ENCODE peak calls at places on chromosomes 5 and 9, in ten cellular contexts. K, U, L, E, M, T, V, I, A and Q are unnamed samples.

GRCh38 chr5:73352789-73353188 is 95.8 kb downstream of the FOXD1 start:
- DNase-seq in M (no peak), E (no peak), K (no peak), V (no peak), A (no peak), U (no peak), I (no peak), L (no peak), T (no peak), Q (no peak)

GRCh38 chr5:24644757-24645156 is at the start of gene CDH10:
- DNase-seq in M (no peak), E (no peak), T (no peak), A (peak; percentile 10), K (peak; percentile 32), I (peak; percentile 97), V (no peak), L (no peak), U (no peak), Q (no peak)

GRCh38 chr9:18424132-18424531 is 49.8 kb upstream of the ADAMTSL1 start:
- DNase-seq in M (no peak), L (no peak), V (no peak), T (no peak), U (no peak), E (no peak), I (no peak), A (no peak), K (no peak), Q (no peak)

GRCh38 chr9:111728617-111729366 is 65.9 kb downstream of the SHOC1 start:
- DNase-seq in E (no peak), I (no peak), L (no peak), K (no peak), V (no peak), A (peak; percentile 59), U (no peak), T (peak; percentile 10), M (no peak), Q (no peak)

GRCh38 chr5:148856424-148856823 is 30.0 kb downstream of the ADRB2 start:
- DNase-seq in L (no peak), E (no peak), U (no peak), K (no peak), M (no peak), V (no peak), I (no peak), A (no peak), T (no peak), Q (no peak)

GRCh38 chr9:98500337-98500919 is 208.3 kb downstream of the GABBR2 start:
- DNase-seq in L (no peak), V (no peak), K (no peak), U (no peak), I (no peak), E (no peak), A (no peak), T (no peak), M (no peak), Q (no peak)

GRCh38 chr9:24824607-24825006 is 278.9 kb upstream of the IZUMO3 start:
- DNase-seq in I (no peak), T (no peak), V (no peak), M (no peak), A (no peak), E (no peak), K (no peak), U (no peak), L (no peak), Q (no peak)

GRCh38 chr5:41510176-41510831 is at the start of gene PLCXD3:
- DNase-seq in L (no peak), E (peak; percentile 59), U (no peak), T (peak; percentile 22), A (no peak), I (peak; percentile 65), M (no peak), V (no peak), K (peak; percentile 11), Q (peak; percentile 76)

GRCh38 chr5:178839319-178839704 is 20.4 kb upstream of the ZNF354B start:
- DNase-seq in T (no peak), U (peak; percentile 22), K (peak; percentile 68), I (peak; percentile 94), E (no peak), L (peak; percentile 33), M (no peak), V (no peak), A (no peak), Q (no peak)

GRCh38 chr9:126463426-126463825 is 136.8 kb downstream of the MVB12B start:
- DNase-seq in V (no peak), A (no peak), U (no peak), T (no peak), K (no peak), E (no peak), I (no peak), L (no peak), M (no peak), Q (no peak)

GRCh38 chr9:105138306-105138801 is 106.1 kb upstream of the SLC44A1 start:
- DNase-seq in A (no peak), K (no peak), I (peak; percentile 76), E (peak; percentile 41), L (no peak), U (no peak), V (no peak), M (no peak), T (no peak), Q (no peak)

GRCh38 chr9:93464395-93464794 is 11.0 kb upstream of the FAM120AOS start:
- DNase-seq in L (no peak), K (no peak), V (no peak), U (no peak), T (no peak), M (no peak), A (no peak), I (no peak), E (no peak), Q (no peak)

GRCh38 chr5:172801184-172801671 is 30.2 kb upstream of the DUSP1 start:
- DNase-seq in T (peak; percentile 82), V (no peak), A (peak; percentile 87), E (no peak), M (no peak), I (no peak), U (no peak), K (no peak), L (no peak), Q (no peak)

GRCh38 chr9:129702563-129702962 is 37.1 kb downstream of the PRRX2 start:
- DNase-seq in M (no peak), K (no peak), V (no peak), A (peak; percentile 78), I (no peak), U (no peak), T (peak; percentile 81), L (no peak), E (no peak), Q (no peak)

GRCh38 chr5:173850664-173851063 is 37.5 kb upstream of the CPEB4 start:
- DNase-seq in U (no peak), T (no peak), A (no peak), E (no peak), L (no peak), K (no peak), V (no peak), M (no peak), I (no peak), Q (no peak)

GRCh38 chr5:143074414-143074996 is 304.3 kb downstream of the ARHGAP26 start:
- DNase-seq in L (no peak), E (no peak), U (no peak), A (no peak), V (no peak), M (no peak), T (no peak), K (no peak), I (no peak), Q (no peak)

GRCh38 chr9:98707158-98708102 is 1.3 kb downstream of the GABBR2 start:
- DNase-seq in L (no peak), A (peak; percentile 26), U (no peak), K (peak; percentile 69), M (no peak), T (peak; percentile 88), V (peak; percentile 65), E (no peak), I (peak; percentile 95), Q (peak; percentile 50)

GRCh38 chr9:15191358-15191757 is 115.7 kb downstream of the TTC39B start:
- DNase-seq in T (no peak), M (no peak), U (no peak), E (no peak), V (no peak), I (no peak), A (no peak), K (no peak), L (no peak), Q (no peak)

GRCh38 chr9:88682431-88682831 is 147.5 kb downstream of the NXNL2 start:
- DNase-seq in E (no peak), U (no peak), K (no peak), T (no peak), A (no peak), M (no peak), L (no peak), V (no peak), I (peak; percentile 91), Q (no peak)

GRCh38 chr5:153926201-153926600 is 112.5 kb downstream of the FAM114A2 start:
- DNase-seq in A (no peak), U (no peak), K (no peak), T (no peak), E (no peak), L (no peak), V (no peak), M (no peak), I (no peak), Q (no peak)